ENCODE peak calls at places on chromosome 20, in six cellular contexts. D, E, S, Y, J and U are unnamed samples.

GRCh38 chr20:36346256-36346655 is 40.1 kb downstream of the DLGAP4 start:
- DNase-seq in D (no peak), E (no peak), S (no peak), Y (no peak), J (no peak), U (no peak)

GRCh38 chr20:58033026-58033536 is 195.4 kb downstream of the ANKRD60 start:
- DNase-seq in D (no peak), E (no peak), S (no peak), Y (no peak), J (no peak), U (no peak)

GRCh38 chr20:56893206-56893605 is 264.1 kb downstream of the TFAP2C start:
- DNase-seq in D (peak), E (peak), S (peak), Y (no peak), J (no peak), U (no peak)

GRCh38 chr20:3732327-3733118 is at the start of gene HSPA12B:
- DNase-seq in D (peak), E (no peak), S (peak), Y (no peak), J (no peak), U (no peak)

GRCh38 chr20:47925603-47926002 is 140.3 kb upstream of the SULF2 start:
- DNase-seq in D (no peak), E (no peak), S (no peak), Y (no peak), J (no peak), U (no peak)

GRCh38 chr20:63191400-63191799 is 24.5 kb downstream of the YTHDF1 start:
- DNase-seq in D (no peak), E (no peak), S (no peak), Y (no peak), J (no peak), U (no peak)

GRCh38 chr20:64077094-64077493 is 2.2 kb downstream of the RGS19 start:
- DNase-seq in D (no peak), E (peak), S (no peak), Y (no peak), J (no peak), U (no peak)

GRCh38 chr20:3896853-3897252 is 7.7 kb downstream of the PANK2 start:
- DNase-seq in D (no peak), E (no peak), S (no peak), Y (no peak), J (no peak), U (no peak)

GRCh38 chr20:59772931-59773913 is 160.2 kb downstream of the SYCP2 start:
- DNase-seq in D (peak), E (no peak), S (peak), Y (no peak), J (no peak), U (no peak)

GRCh38 chr20:62980970-62981369 is 25.8 kb downstream of the BHLHE23 start:
- DNase-seq in D (peak), E (peak), S (no peak), Y (no peak), J (no peak), U (no peak)

GRCh38 chr20:61099786-61100185 is 152.3 kb upstream of the CDH4 start:
- DNase-seq in D (no peak), E (no peak), S (no peak), Y (no peak), J (no peak), U (no peak)

GRCh38 chr20:35615667-35616464 is at the start of gene SPAG4:
- DNase-seq in D (peak), E (peak), S (no peak), Y (no peak), J (peak), U (peak)

GRCh38 chr20:58818585-58819285 is 32.0 kb downstream of the GNAS-AS1 start:
- DNase-seq in D (no peak), E (no peak), S (no peak), Y (peak), J (no peak), U (no peak)

GRCh38 chr20:61061981-61062380 is 190.1 kb upstream of the CDH4 start:
- DNase-seq in D (no peak), E (no peak), S (no peak), Y (no peak), J (no peak), U (no peak)

GRCh38 chr20:32358632-32358882 is 426 bp downstream of the ASXL1 start:
- DNase-seq in D (no peak), E (no peak), S (no peak), Y (no peak), J (no peak), U (no peak)

GRCh38 chr20:7497985-7498384 is 442.3 kb downstream of the HAO1 start:
- DNase-seq in D (no peak), E (no peak), S (no peak), Y (no peak), J (no peak), U (no peak)

GRCh38 chr20:58755062-58755697 is 62.6 kb downstream of the NPEPL1 start:
- DNase-seq in D (peak), E (no peak), S (peak), Y (no peak), J (no peak), U (no peak)

GRCh38 chr20:47878601-47879004 is 93.3 kb upstream of the SULF2 start:
- DNase-seq in D (no peak), E (no peak), S (no peak), Y (no peak), J (no peak), U (no peak)

GRCh38 chr20:25036331-25036936 is 21.5 kb downstream of the ACSS1 start:
- DNase-seq in D (no peak), E (no peak), S (no peak), Y (no peak), J (peak), U (no peak)
- TF ChIP-seq CTCF in D (no peak), E (no peak), S (no peak), Y (no peak), J (no peak), U (no peak)

GRCh38 chr20:44475694-44476560 is at the start of gene TTPAL:
- DNase-seq in D (peak), E (peak), S (peak), Y (peak), J (peak), U (peak)
- TF ChIP-seq CTCF in D (no peak), E (no peak), S (peak), Y (peak), J (peak), U (no peak)

GRCh38 chr20:43248341-43248740 is 58.6 kb upstream of the PTPRT start:
- DNase-seq in D (no peak), E (no peak), S (no peak), Y (no peak), J (no peak), U (no peak)

GRCh38 chr20:43241057-43241702 is 51.5 kb upstream of the PTPRT start:
- DNase-seq in D (no peak), E (no peak), S (no peak), Y (no peak), J (no peak), U (no peak)

GRCh38 chr20:43247361-43247760 is 57.7 kb upstream of the PTPRT start:
- DNase-seq in D (no peak), E (no peak), S (no peak), Y (no peak), J (no peak), U (no peak)

GRCh38 chr20:43244647-43245046 is 54.9 kb upstream of the PTPRT start:
- DNase-seq in D (no peak), E (no peak), S (no peak), Y (no peak), J (no peak), U (no peak)

GRCh38 chr20:43243672-43244269 is 54.1 kb upstream of the PTPRT start:
- DNase-seq in D (peak), E (no peak), S (peak), Y (no peak), J (no peak), U (no peak)
- TF ChIP-seq CTCF in D (peak), E (no peak), S (peak), Y (peak), J (no peak), U (no peak)

GRCh38 chr20:15899972-15900371 is 673.3 kb downstream of the KIF16B start:
- DNase-seq in D (no peak), E (no peak), S (no peak), Y (no peak), J (no peak), U (no peak)

GRCh38 chr20:15900443-15900842 is 672.8 kb downstream of the KIF16B start:
- DNase-seq in D (no peak), E (no peak), S (no peak), Y (no peak), J (no peak), U (no peak)

GRCh38 chr20:15905661-15906060 is 667.6 kb downstream of the KIF16B start:
- DNase-seq in D (no peak), E (no peak), S (no peak), Y (no peak), J (no peak), U (no peak)

DNA sequence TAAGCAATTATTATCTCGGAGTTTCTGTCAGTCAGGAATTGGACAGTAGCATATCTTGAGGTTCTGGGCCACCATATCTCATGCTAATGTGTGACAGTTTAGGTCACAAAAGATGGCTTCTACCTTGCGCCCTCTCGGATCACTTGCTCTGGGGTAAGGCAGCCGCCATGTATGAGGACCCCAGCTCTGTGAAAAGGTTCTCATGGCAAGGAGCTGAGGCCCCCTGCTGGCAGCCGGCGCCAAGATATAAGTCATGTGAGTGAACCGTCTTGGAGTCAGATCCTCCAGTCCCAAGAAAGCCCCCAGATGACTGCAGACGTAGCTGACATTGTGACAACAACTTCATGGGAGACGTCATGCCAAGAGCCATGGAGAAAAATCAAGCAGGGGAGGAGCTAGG is 670.8 kb downstream of the KIF16B start:
- DNase-seq in D (peak), E (no peak), S (peak), Y (no peak), J (no peak), U (no peak)
- TF ChIP-seq CTCF in D (peak), E (no peak), S (peak), Y (peak), J (no peak), U (no peak)

GRCh38 chr20:49819702-49820101 is 7.1 kb downstream of the SLC9A8 start:
- DNase-seq in D (no peak), E (no peak), S (no peak), Y (no peak), J (no peak), U (no peak)

GRCh38 chr20:49818810-49819209 is 6.2 kb downstream of the SLC9A8 start:
- DNase-seq in D (no peak), E (no peak), S (no peak), Y (no peak), J (no peak), U (no peak)

GRCh38 chr20:49821850-49822249 is 9.2 kb downstream of the SLC9A8 start:
- DNase-seq in D (no peak), E (no peak), S (no peak), Y (no peak), J (no peak), U (no peak)

GRCh38 chr20:49823152-49823847 is 10.7 kb downstream of the SLC9A8 start:
- DNase-seq in D (no peak), E (no peak), S (no peak), Y (no peak), J (no peak), U (no peak)

DNA sequence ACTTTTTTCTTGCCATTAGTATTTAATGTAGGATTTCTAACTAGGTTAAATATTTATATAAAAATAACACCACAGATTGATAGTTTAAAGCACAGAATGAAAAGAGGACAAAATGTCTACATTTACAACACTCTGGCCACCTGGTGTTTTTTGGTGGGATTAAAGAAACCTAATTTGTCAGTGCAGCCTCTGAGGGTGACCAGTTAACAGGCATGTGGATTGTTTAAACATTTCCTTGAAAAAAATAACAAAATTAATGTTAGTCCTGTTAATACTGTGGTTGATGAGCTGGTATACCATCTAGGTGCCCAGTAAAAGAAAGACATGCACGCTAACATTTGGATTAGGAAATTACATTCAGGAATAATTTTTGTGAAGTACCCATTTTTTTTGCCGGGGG is 8.8 kb downstream of the SLC9A8 start:
- DNase-seq in D (no peak), E (no peak), S (no peak), Y (no peak), J (no peak), U (no peak)
- TF ChIP-seq CTCF in D (no peak), E (no peak), S (no peak), Y (no peak), J (no peak), U (no peak)

DNA sequence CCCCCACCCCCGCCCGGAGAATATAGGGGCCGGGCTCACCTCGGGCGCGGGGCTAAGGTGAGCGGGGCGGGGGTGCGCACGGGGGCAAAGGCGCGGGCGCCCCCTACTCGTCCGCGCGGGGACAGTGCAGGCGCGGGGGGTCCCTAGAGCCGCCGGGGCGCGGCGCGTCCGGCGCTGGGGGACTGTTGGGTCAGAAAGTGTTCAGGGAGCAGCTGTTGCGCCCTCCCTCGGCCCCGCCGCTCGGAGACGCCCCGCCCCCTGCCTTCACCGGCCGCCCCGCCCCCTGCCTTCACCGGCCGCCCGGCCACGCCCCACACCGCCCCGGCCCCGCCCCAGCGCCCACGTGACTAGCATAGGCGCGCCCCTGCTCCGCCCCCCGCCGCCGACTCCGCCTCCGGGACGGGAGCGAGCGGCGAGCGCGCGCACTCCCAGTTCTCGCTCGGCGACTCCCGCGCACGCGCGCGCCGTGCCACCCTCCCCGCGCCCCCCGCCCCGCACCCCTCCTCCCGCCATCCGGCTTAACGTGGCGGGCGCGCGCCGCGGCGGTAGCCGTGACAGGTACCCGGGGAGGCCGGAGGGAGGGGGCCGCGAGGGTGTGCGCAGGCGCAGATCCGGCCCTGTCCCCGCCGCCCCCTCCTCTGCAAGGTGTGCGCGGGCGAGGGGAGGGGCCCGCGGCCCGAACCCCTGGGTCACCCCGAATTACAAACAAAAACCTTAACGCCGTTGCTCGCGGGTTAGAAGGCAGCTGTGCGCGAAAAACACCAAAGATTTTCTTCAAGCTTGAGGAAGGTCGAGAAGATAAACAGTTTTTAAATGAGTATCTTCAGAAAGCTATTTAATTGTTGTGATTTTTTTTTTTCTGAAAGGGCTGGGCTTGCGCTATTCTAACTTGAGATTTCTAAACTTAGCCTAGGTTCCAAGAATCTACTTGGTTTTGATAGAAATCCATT is 704 bp upstream of the ZNF217 start:
- DNase-seq in D (peak), E (peak), S (peak), Y (peak), J (peak), U (peak)
- TF ChIP-seq CTCF in D (peak), E (no peak), S (peak), Y (no peak), J (no peak), U (no peak)

DNA sequence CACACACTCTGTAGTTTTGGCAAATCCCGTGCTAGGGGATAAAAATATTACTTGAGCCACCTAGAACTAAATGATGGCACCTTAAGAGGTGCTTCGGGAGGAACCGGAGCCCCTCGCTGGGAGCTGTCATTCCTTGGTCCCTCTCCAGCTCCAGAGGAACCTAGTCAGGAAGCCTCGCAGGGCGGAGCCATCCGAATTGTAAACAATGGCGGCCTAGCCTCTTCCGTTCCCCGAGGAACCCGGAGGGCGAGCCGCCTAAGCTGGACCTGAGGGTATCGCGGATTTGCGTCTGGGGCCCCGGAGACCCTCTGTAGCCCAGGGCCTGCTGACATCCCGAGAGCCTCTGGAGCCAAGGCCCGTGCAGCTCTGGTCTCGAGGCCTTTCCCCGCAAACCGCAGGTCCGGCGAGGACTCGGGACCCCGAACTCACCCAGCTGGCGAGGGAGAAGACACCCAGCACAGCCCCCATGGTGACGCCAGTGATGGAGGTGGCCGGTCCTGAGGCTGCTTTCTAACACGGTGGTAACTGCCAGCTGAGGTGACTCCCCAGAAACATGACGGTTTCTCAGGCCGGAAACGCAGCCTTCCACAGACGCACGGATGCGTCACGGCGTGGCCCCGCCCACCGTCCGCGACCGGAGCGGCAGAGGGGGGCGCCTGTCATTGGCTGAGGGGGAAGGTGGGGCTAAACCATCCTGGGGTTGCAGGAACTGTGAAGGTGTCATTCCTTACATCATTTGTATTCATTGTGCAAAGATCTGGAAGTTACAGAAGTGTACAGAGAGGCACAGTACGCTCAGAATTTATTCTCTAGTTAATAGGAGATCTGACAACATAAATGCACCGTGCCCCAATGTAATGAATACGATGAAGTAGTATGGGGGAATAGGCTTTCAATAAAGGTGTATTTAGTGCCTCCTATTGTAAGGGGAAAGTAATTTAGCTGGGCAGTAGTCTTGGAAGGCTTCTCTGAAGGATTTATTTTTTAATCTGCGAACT is at the start of gene SERINC3:
- DNase-seq in D (peak), E (peak), S (peak), Y (peak), J (peak), U (peak)
- TF ChIP-seq CTCF in D (peak), E (peak), S (peak), Y (peak), J (peak), U (peak)